ENCODE peak calls at places on chromosomes 3 and 15, in ten cellular contexts. E, L, N, D, V, K, Y, J, A and H are unnamed samples.
A peak's percentile ranks its signal among the peaks of the same experiment; 100 is the strongest.

GRCh38 chr15:41573396-41573795 is 14.4 kb downstream of the TYRO3 start:
- DNase-seq in E (no peak), L (no peak), N (no peak), D (no peak), V (no peak), K (no peak), Y (no peak), J (no peak), A (no peak), H (no peak)

GRCh38 chr15:63892794-63893441 is 59.2 kb upstream of the HERC1 start:
- DNase-seq in E (peak; percentile 75), L (no peak), N (no peak), D (no peak), V (peak; percentile 72), K (no peak), Y (no peak), J (no peak), A (peak; percentile 82), H (peak; percentile 93)

GRCh38 chr3:32817561-32818430 is at the start of gene TRIM71:
- DNase-seq in E (peak; percentile 58), L (peak; percentile 10), N (peak; percentile 68), D (no peak), V (peak; percentile 4), K (peak; percentile 43), Y (no peak), J (no peak), A (peak; percentile 26), H (no peak)

GRCh38 chr15:58228708-58229107 is 90.5 kb downstream of the AQP9 start:
- DNase-seq in E (no peak), L (no peak), N (peak; percentile 11), D (peak; percentile 14), V (no peak), K (peak; percentile 10), Y (no peak), J (peak; percentile 26), A (no peak), H (no peak)

GRCh38 chr15:77798151-77798550 is 165.4 kb upstream of the LINGO1 start:
- DNase-seq in E (no peak), L (peak; percentile 51), N (no peak), D (no peak), V (no peak), K (no peak), Y (peak; percentile 86), J (no peak), A (no peak), H (no peak)

GRCh38 chr3:11530153-11530721 is 113.5 kb downstream of the VGLL4 start:
- DNase-seq in E (no peak), L (no peak), N (peak; percentile 51), D (no peak), V (no peak), K (no peak), Y (no peak), J (peak; percentile 79), A (no peak), H (no peak)

GRCh38 chr3:140898340-140899180 is 43.1 kb upstream of the SLC25A36 start:
- DNase-seq in E (no peak), L (peak; percentile 64), N (peak; percentile 33), D (peak; percentile 86), V (no peak), K (peak; percentile 16), Y (peak; percentile 61), J (peak; percentile 75), A (no peak), H (peak; percentile 75)

GRCh38 chr3:102225407-102226132 is 209.2 kb upstream of the ZPLD1 start:
- DNase-seq in E (no peak), L (peak; percentile 52), N (peak; percentile 60), D (peak; percentile 65), V (no peak), K (no peak), Y (peak; percentile 25), J (peak; percentile 85), A (no peak), H (peak; percentile 70)